ENCODE peak calls at places on chromosomes 5 and 9, in eight cellular contexts. R, B, H, V, T, N, S and I are unnamed samples. For H3K4me1, the result is how much of the 10 kb centered on the place peaks cover.

GRCh38 chr5:173271371-173271770 is 36.4 kb upstream of the NKX2-5 start:
- DNase-seq in B (no peak), V (no peak), H (no peak), T (no peak), R (no peak), N (no peak), S (no peak), I (no peak)

GRCh38 chr9:73573235-73573634 is 421.6 kb downstream of the ANXA1 start:
- DNase-seq in B (no peak), T (no peak), S (no peak), R (no peak), V (no peak), N (no peak), H (no peak), I (no peak)

GRCh38 chr5:55022454-55022853 is 1.6 kb upstream of the GZMK start:
- DNase-seq in R (no peak), V (no peak), T (peak), N (no peak), B (no peak), H (no peak), S (no peak), I (no peak)

GRCh38 chr9:115099891-115100290 is 18.1 kb downstream of the TNC start:
- DNase-seq in T (no peak), N (no peak), B (no peak), R (no peak), V (no peak), H (no peak), S (no peak), I (no peak)

GRCh38 chr9:137263506-137263905 is 8.4 kb downstream of the NELFB start:
- DNase-seq in H (no peak), R (no peak), S (no peak), V (no peak), B (no peak), T (no peak), N (no peak), I (no peak)

GRCh38 chr9:71725590-71726338 is 42.5 kb downstream of the CEMIP2 start:
- DNase-seq in R (peak), V (peak), S (peak), T (no peak), B (no peak), N (peak), H (no peak), I (no peak)

GRCh38 chr9:18261143-18261542 is 212.8 kb upstream of the ADAMTSL1 start:
- DNase-seq in H (no peak), B (no peak), R (no peak), V (no peak), T (no peak), S (no peak), N (no peak), I (no peak)

GRCh38 chr5:180438785-180439780 is 55.1 kb upstream of the CNOT6 start:
- DNase-seq in H (no peak), N (no peak), B (no peak), R (no peak), T (no peak), S (peak), V (no peak), I (no peak)

GRCh38 chr9:81653240-81653639 is 36.1 kb downstream of the TLE1 start:
- DNase-seq in B (no peak), R (peak), V (peak), T (no peak), H (no peak), S (no peak), N (no peak), I (no peak)

GRCh38 chr5:140043508-140043872 is 391 bp upstream of the NRG2 start:
- DNase-seq in N (peak), V (peak), T (no peak), B (no peak), R (no peak), S (peak), H (no peak), I (no peak)

GRCh38 chr5:51495672-51496071 is 112.4 kb downstream of the ISL1 start:
- DNase-seq in B (no peak), N (no peak), T (no peak), H (no peak), R (peak), V (peak), S (no peak), I (no peak)

GRCh38 chr9:83342731-83343130 is 195.5 kb downstream of the FRMD3 start:
- DNase-seq in V (no peak), N (no peak), S (no peak), H (no peak), T (no peak), R (no peak), B (no peak), I (no peak)

GRCh38 chr9:99103054-99103453 is 1.9 kb upstream of the TGFBR1 start:
- DNase-seq in N (peak), H (no peak), T (no peak), B (no peak), R (peak), S (no peak), V (no peak), I (no peak)

GRCh38 chr5:133147815-133148634 is 96.2 kb downstream of the HSPA4 start:
- DNase-seq in S (no peak), T (no peak), V (no peak), N (no peak), B (no peak), H (no peak), R (no peak), I (no peak)

GRCh38 chr5:111744455-111744854 is 12.5 kb downstream of the NREP start:
- DNase-seq in H (no peak), T (no peak), V (no peak), S (no peak), N (no peak), B (no peak), R (no peak), I (no peak)

GRCh38 chr5:111747336-111747735 is 9.7 kb downstream of the NREP start:
- DNase-seq in B (no peak), V (peak), T (no peak), H (no peak), R (peak), S (no peak), N (no peak), I (no peak)

GRCh38 chr5:111748304-111748763 is 8.7 kb downstream of the NREP start:
- DNase-seq in V (peak), T (no peak), H (no peak), N (no peak), B (no peak), S (peak), R (peak), I (no peak)

GRCh38 chr5:111745075-111745474 is 11.9 kb downstream of the NREP start:
- DNase-seq in T (no peak), B (no peak), N (no peak), R (no peak), H (no peak), V (no peak), S (no peak), I (no peak)

DNA sequence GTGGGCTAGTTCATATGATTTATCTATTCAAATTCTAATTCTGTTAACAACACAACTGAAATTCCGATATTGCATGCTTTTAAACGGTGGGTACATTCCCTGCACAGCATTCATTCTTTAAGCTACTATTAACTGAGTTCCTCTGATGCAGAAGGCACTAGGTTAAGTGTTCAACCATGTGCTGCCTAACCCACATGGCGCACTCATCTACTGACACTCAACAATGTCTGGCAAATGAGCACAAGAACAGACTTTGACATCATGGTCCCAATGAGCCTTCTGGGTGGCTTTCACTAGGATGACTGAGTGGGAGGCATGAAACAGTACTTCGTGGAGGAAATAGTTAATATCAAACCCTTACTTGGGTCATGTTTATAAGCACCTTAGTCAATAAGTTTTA is 10.2 kb downstream of the NREP start:
- DNase-seq in T (no peak), B (no peak), R (no peak), H (no peak), V (no peak), S (no peak), N (no peak), I (no peak)
- H3K4me1 ChIP-seq in T (under half), B (under half), R (under half), H (under half), V (half or more), S (under half), N (under half), I (under half)

GRCh38 chr9:127793093-127793708 is 7.4 kb downstream of the CDK9 start:
- DNase-seq in R (peak), V (no peak), S (no peak), H (no peak), B (no peak), T (no peak), N (no peak), I (no peak)
- H3K4me1 ChIP-seq in R (under half), V (under half), S (under half), H (under half), B (under half), T (under half), N (under half), I (under half)

DNA sequence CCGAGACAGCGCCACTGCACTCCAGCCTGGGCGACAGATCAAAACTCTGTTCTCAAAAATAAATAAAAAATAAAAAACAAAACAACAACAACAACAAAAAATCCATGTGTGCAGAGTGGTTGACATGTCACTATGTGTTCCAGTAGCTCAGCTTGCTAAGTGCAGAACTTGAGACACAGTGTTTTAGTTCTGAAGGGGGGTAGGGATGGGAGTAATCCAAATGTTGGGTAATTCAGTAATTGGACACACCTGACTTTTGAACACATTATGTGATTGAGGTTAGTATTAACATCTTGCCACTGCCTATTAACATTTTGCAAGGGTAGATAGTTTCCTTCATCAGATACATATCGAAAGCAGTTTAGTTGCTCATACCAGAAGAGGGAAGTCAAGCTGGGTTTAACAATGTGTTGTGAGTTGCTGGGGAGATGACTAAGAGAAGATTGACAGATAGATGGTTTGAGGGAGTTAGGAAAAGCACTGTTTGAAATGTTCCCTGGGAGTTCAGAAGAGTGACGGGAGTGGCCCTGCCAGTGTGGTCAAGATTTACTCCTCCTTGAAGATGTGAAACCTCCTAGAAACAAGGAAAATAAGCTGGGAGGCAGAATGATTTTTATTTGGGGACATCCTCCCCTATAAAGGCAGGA is 928 bp downstream of the HACD4 start:
- DNase-seq in R (peak), T (peak), S (no peak), N (peak), B (no peak), H (peak), V (peak), I (no peak)
- H3K4me1 ChIP-seq in R (under half), T (half or more), S (under half), N (under half), B (under half), H (under half), V (under half), I (under half)

DNA sequence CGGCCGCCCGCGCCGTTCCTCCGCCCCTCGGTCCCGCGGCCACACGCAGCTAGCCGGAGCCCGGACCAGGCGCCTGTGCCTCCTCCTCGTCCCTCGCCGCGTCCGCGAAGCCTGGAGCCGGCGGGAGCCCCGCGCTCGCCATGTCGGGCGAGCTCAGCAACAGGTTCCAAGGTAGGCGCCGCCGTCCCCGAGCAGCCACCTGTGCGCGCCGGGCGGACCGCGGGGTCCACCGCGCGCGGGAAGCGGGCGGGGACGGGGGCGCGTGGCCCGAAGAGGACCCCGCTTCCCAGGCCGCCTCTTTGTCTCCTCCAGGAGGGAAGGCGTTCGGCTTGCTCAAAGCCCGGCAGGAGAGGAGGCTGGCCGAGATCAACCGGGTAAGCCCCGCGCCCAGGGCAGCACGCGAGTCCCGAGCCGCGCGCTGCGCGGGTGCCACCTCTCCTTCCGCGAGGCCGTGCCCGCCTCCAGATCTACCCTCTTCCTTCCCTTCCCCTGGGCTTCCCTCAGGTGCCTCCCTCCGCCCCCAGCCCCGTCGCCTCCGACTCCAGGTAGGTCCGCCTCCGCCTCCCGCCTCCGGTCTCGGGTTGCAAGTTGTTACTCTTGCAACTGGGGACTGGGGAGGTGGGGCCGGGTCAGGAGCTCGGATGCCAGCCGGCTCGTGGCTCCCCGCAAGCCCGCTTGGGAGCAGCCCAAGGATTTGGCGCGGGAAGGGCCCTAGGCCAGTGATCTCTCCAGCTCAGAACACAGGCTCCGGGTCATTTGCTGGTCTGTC is at the start of gene AIF1L:
- DNase-seq in B (no peak), R (no peak), S (peak), V (peak), H (no peak), N (no peak), T (peak), I (no peak)
- H3K4me1 ChIP-seq in B (under half), R (under half), S (under half), V (under half), H (under half), N (under half), T (under half), I (under half)

DNA sequence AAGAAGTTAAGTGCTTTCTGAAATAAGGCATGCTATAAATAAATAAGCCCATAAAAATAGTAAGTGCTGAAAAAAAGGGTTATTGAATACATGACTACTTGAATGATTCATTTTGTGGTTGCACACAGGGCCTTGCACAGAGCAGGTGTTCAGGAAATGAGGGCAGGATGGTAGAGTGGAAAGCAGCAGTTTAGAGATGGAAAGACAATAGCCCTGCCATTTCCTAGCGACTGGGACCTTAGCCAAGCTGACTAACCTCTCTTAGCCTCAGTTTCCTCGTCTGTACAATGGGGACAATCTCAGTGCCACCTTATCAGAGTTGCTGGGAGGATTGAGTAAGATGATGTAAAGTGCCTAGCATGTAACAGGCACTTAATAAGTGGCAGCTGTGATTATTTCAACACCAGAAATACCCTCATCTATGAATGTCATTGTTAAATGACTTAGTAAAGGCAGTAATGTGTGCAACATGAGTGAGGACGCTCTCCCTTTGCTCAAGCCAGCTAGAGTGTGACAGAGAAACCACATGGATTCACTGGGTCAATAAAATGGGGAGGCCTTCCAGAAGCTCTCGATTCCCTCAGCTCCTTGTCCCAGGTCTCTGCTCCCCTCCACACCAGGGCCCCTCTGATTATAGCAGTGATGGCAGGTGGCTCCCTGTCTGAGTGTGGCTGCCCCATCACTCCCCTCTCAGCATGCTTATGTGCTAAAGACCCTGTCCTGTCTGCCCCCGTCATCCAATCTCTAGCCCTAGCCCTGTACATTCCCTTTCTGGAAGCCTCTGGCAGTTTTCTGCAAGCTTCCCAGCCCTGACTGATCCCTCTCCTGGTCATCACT is 16.0 kb upstream of the PHF19 start:
- DNase-seq in H (peak), T (peak), S (no peak), N (no peak), R (peak), V (peak), B (no peak), I (peak)
- H3K4me1 ChIP-seq in H (half or more), T (half or more), S (under half), N (under half), R (under half), V (under half), B (under half), I (half or more)

DNA sequence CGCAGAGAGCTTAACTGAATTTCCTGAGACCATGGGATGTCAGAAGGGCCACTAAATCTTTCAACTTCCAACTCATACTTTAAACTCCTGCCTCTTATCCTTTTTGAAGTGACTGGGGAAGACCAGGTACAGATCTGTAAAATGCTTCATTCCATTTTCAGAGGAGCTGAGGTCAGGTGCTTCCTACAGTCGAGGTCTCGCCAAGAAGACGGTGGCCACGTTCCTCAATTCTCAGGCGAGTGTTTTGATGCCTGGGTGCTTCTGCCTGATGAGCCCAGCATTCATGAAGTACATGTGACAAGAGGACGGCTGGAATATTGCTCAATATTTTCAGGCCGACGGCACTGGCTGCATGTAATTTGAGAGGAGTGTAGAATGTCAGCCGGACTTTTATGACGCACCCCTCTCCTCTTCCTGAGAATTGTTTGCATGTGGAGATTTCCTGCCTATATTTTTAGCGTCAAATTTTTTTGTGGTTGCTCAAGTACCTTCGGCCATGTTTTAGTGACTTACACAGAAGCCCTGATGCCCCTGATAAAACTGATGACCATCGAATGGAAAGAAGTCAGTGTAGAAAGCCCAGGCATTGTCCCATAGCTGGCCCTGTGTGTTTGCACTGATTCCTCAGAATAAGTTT is 38.8 kb upstream of the GLRX start:
- DNase-seq in N (peak), S (no peak), T (no peak), V (peak), B (peak), H (no peak), R (peak), I (no peak)
- H3K4me1 ChIP-seq in N (half or more), S (under half), T (under half), V (half or more), B (half or more), H (under half), R (under half), I (under half)

GRCh38 chr5:119311688-119312087 is 44.1 kb upstream of the TNFAIP8 start:
- DNase-seq in S (no peak), H (no peak), V (no peak), T (no peak), B (no peak), R (no peak), N (no peak), I (no peak)
- H3K4me1 ChIP-seq in S (under half), H (half or more), V (under half), T (half or more), B (under half), R (under half), N (half or more), I (half or more)